ENCODE peak calls at places on chromosome 4, in nine cellular contexts. One of them, this sample, is unnamed.

GRCh38 chr4:38667005-38667771 is 3.2 kb downstream of the KLF3 start:
- DNase-seq in cardiac muscle cell: peak; percentile 79
- DNase-seq in thoracic aorta: peak; percentile 74
- DNase-seq in mesendoderm: peak; percentile 99
- DNase-seq in AG10803: peak; percentile 98
- DNase-seq in neural progenitor cell: peak; percentile 90
- DNase-seq in MG63: peak; percentile 82
- DNase-seq in adipocyte: peak; percentile 97
- DNase-seq in ovary: peak; percentile 84
- DNase-seq in this sample: peak; percentile 94

GRCh38 chr4:2276581-2277325 is 14.8 kb upstream of the MXD4 start:
- DNase-seq in neural progenitor cell: no peak
- DNase-seq in cardiac muscle cell: no peak
- DNase-seq in ovary: no peak
- DNase-seq in MG63: no peak
- DNase-seq in thoracic aorta: no peak
- DNase-seq in AG10803: no peak
- DNase-seq in mesendoderm: no peak
- DNase-seq in adipocyte: no peak
- DNase-seq in this sample: no peak

GRCh38 chr4:105840426-105841174 is 54.7 kb upstream of the NPNT start:
- DNase-seq in AG10803: no peak
- DNase-seq in neural progenitor cell: no peak
- DNase-seq in adipocyte: no peak
- DNase-seq in cardiac muscle cell: no peak
- DNase-seq in mesendoderm: peak; percentile 24
- DNase-seq in thoracic aorta: no peak
- DNase-seq in MG63: no peak
- DNase-seq in ovary: no peak
- DNase-seq in this sample: no peak

GRCh38 chr4:111813565-111814140 is 331.6 kb upstream of the FAM241A start:
- DNase-seq in ovary: no peak
- DNase-seq in MG63: no peak
- DNase-seq in neural progenitor cell: no peak
- DNase-seq in thoracic aorta: no peak
- DNase-seq in AG10803: no peak
- DNase-seq in adipocyte: no peak
- DNase-seq in cardiac muscle cell: peak; percentile 34
- DNase-seq in mesendoderm: no peak
- DNase-seq in this sample: no peak

GRCh38 chr4:148642907-148643306 is 200.7 kb upstream of the NR3C2 start:
- DNase-seq in mesendoderm: no peak
- DNase-seq in ovary: no peak
- DNase-seq in AG10803: no peak
- DNase-seq in thoracic aorta: no peak
- DNase-seq in MG63: no peak
- DNase-seq in neural progenitor cell: no peak
- DNase-seq in adipocyte: no peak
- DNase-seq in cardiac muscle cell: no peak
- DNase-seq in this sample: no peak

GRCh38 chr4:145352438-145353145 is 129.1 kb upstream of the SMAD1 start:
- DNase-seq in neural progenitor cell: no peak
- DNase-seq in mesendoderm: no peak
- DNase-seq in AG10803: no peak
- DNase-seq in adipocyte: no peak
- DNase-seq in MG63: peak; percentile 18
- DNase-seq in thoracic aorta: no peak
- DNase-seq in cardiac muscle cell: no peak
- DNase-seq in ovary: no peak
- DNase-seq in this sample: no peak

GRCh38 chr4:155807021-155807420 is 48.2 kb downstream of the GUCY1B1 start:
- DNase-seq in mesendoderm: no peak
- DNase-seq in neural progenitor cell: no peak
- DNase-seq in MG63: no peak
- DNase-seq in adipocyte: peak; percentile 66
- DNase-seq in AG10803: peak; percentile 93
- DNase-seq in cardiac muscle cell: no peak
- DNase-seq in ovary: no peak
- DNase-seq in thoracic aorta: no peak
- DNase-seq in this sample: no peak

GRCh38 chr4:147755567-147756295 is 23.8 kb downstream of the ARHGAP10 start:
- DNase-seq in neural progenitor cell: no peak
- DNase-seq in thoracic aorta: no peak
- DNase-seq in mesendoderm: no peak
- DNase-seq in AG10803: peak; percentile 61
- DNase-seq in MG63: peak; percentile 12
- DNase-seq in adipocyte: peak; percentile 38
- DNase-seq in cardiac muscle cell: no peak
- DNase-seq in ovary: peak; percentile 40
- DNase-seq in this sample: no peak

GRCh38 chr4:184170996-184171395 is 46.7 kb downstream of the ENPP6 start:
- DNase-seq in neural progenitor cell: peak; percentile 56
- DNase-seq in mesendoderm: peak; percentile 77
- DNase-seq in AG10803: peak; percentile 29
- DNase-seq in ovary: no peak
- DNase-seq in adipocyte: peak; percentile 33
- DNase-seq in cardiac muscle cell: peak; percentile 62
- DNase-seq in MG63: peak; percentile 96
- DNase-seq in thoracic aorta: no peak
- DNase-seq in this sample: no peak

GRCh38 chr4:184388106-184388505 is 86.2 kb downstream of the IRF2 start:
- DNase-seq in MG63: no peak
- DNase-seq in adipocyte: no peak
- DNase-seq in ovary: no peak
- DNase-seq in cardiac muscle cell: peak; percentile 56
- DNase-seq in mesendoderm: no peak
- DNase-seq in AG10803: no peak
- DNase-seq in neural progenitor cell: no peak
- DNase-seq in thoracic aorta: no peak
- DNase-seq in this sample: no peak

GRCh38 chr4:24174622-24175021 is 284.8 kb upstream of the PPARGC1A start:
- DNase-seq in cardiac muscle cell: no peak
- DNase-seq in thoracic aorta: no peak
- DNase-seq in mesendoderm: no peak
- DNase-seq in neural progenitor cell: no peak
- DNase-seq in ovary: no peak
- DNase-seq in adipocyte: no peak
- DNase-seq in MG63: no peak
- DNase-seq in AG10803: no peak
- DNase-seq in this sample: no peak

GRCh38 chr4:111198426-111198825 is 575.5 kb upstream of the PITX2 start:
- DNase-seq in ovary: no peak
- DNase-seq in cardiac muscle cell: no peak
- DNase-seq in adipocyte: no peak
- DNase-seq in mesendoderm: no peak
- DNase-seq in thoracic aorta: no peak
- DNase-seq in AG10803: no peak
- DNase-seq in neural progenitor cell: no peak
- DNase-seq in MG63: no peak
- DNase-seq in this sample: no peak

GRCh38 chr4:23930750-23931488 is 41.1 kb upstream of the PPARGC1A start:
- DNase-seq in adipocyte: no peak
- DNase-seq in ovary: no peak
- DNase-seq in neural progenitor cell: peak; percentile 10
- DNase-seq in mesendoderm: peak; percentile 11
- DNase-seq in cardiac muscle cell: peak; percentile 70
- DNase-seq in thoracic aorta: peak; percentile 3
- DNase-seq in MG63: no peak
- DNase-seq in AG10803: peak; percentile 17
- DNase-seq in this sample: peak; percentile 89

DNA sequence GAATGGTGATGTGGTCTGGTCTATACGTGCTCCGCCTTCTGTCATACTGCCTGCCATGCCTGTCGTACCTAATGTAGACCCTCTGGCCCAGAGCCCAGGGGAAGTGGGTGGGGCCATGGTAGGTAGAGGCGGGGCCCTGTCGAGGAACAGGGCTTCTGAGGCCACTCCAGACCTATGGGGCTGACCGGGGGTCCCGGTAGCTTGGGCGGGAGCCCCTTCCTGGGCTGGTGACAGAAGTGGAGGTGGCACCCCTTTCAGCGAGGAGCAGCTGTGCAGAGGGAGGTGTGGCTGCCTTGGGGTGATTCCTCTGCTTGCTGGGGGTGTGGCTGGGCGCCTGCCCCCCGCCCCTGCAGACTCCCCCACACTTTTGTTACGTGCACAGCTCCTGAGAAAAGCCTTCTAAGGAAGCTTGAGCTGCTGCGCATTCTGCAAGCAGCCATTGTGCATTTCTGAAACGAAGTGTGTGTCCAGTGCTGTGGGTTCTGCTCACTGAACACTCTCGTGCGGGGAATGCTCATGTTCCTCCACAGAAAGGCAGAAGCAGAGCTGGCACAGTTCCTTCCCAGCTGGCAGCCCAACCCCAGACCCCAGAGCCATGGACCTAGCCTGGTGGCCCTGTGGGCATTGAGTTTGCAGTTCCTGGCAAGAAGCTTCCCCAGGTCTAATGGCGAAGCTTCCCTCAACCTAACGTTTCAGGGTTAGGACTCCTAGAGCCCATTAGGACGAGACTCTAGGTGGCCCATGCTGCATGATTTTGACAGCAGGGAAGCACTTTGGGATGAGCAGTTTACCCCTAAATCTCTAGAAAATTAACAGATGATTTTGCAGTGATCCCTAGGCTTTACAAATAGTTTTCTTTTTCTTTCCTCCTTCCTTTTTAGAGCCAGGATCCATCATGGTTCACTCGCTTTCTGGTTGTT is 72.7 kb upstream of the HGFAC start:
- DNase-seq in cardiac muscle cell: no peak
- DNase-seq in neural progenitor cell: peak; percentile 40
- DNase-seq in ovary: no peak
- DNase-seq in AG10803: no peak
- DNase-seq in thoracic aorta: no peak
- DNase-seq in mesendoderm: peak; percentile 18
- DNase-seq in adipocyte: peak; percentile 1
- DNase-seq in MG63: no peak
- DNase-seq in this sample: peak; percentile 20
- H3K4me3 ChIP-seq in cardiac muscle cell: no peak overlapping the region
- H3K4me3 ChIP-seq in neural progenitor cell: peak overlapping the region; percentile 21
- H3K4me3 ChIP-seq in ovary: no peak overlapping the region
- H3K4me3 ChIP-seq in AG10803: peak overlapping the region; percentile 38
- H3K4me3 ChIP-seq in thoracic aorta: peak overlapping the region; percentile 69
- H3K4me3 ChIP-seq in mesendoderm: no peak overlapping the region
- H3K4me3 ChIP-seq in adipocyte: peak overlapping the region; percentile 76
- H3K4me3 ChIP-seq in MG63: peak overlapping the region; percentile 50
- H3K4me3 ChIP-seq in this sample: no peak overlapping the region

GRCh38 chr4:4869731-4870483 is 10.4 kb downstream of the MSX1 start:
- DNase-seq in neural progenitor cell: peak; percentile 74
- DNase-seq in cardiac muscle cell: peak; percentile 60
- DNase-seq in ovary: no peak
- DNase-seq in AG10803: no peak
- DNase-seq in adipocyte: no peak
- DNase-seq in thoracic aorta: no peak
- DNase-seq in MG63: no peak
- DNase-seq in mesendoderm: peak; percentile 81
- DNase-seq in this sample: no peak
- H3K4me3 ChIP-seq in neural progenitor cell: no peak overlapping the region
- H3K4me3 ChIP-seq in cardiac muscle cell: no peak overlapping the region
- H3K4me3 ChIP-seq in ovary: no peak overlapping the region
- H3K4me3 ChIP-seq in AG10803: peak overlapping the region; percentile 28
- H3K4me3 ChIP-seq in adipocyte: peak overlapping the region; percentile 26
- H3K4me3 ChIP-seq in thoracic aorta: no peak overlapping the region
- H3K4me3 ChIP-seq in MG63: no peak overlapping the region
- H3K4me3 ChIP-seq in mesendoderm: no peak overlapping the region
- H3K4me3 ChIP-seq in this sample: no peak overlapping the region

GRCh38 chr4:31020363-31020762 is 300.2 kb downstream of the PCDH7 start:
- DNase-seq in ovary: no peak
- DNase-seq in AG10803: no peak
- DNase-seq in MG63: no peak
- DNase-seq in cardiac muscle cell: no peak
- DNase-seq in thoracic aorta: no peak
- DNase-seq in neural progenitor cell: no peak
- DNase-seq in mesendoderm: no peak
- DNase-seq in adipocyte: no peak
- DNase-seq in this sample: no peak
- H3K4me3 ChIP-seq in ovary: no peak overlapping the region
- H3K4me3 ChIP-seq in AG10803: no peak overlapping the region
- H3K4me3 ChIP-seq in MG63: no peak overlapping the region
- H3K4me3 ChIP-seq in cardiac muscle cell: no peak overlapping the region
- H3K4me3 ChIP-seq in thoracic aorta: no peak overlapping the region
- H3K4me3 ChIP-seq in neural progenitor cell: no peak overlapping the region
- H3K4me3 ChIP-seq in mesendoderm: no peak overlapping the region
- H3K4me3 ChIP-seq in adipocyte: no peak overlapping the region
- H3K4me3 ChIP-seq in this sample: no peak overlapping the region

DNA sequence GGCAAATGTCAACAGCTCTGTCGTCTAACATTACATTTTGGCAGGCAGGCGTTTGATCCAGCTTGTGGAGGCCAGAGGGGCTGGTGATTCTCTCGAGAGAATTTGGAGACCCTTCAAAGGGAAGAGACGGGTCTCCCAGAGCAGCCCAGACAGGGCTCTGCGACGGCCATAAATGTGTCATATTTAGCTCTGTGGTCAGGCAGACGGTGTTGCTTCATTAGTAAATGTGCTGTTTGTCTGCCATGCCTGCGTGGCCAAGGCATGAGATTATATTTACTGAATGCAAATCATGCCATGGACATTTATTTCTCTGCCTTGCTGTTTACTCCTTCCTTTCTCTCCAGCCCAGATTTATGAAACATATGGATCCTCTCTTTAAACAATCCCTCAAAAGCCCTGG is 68.8 kb downstream of the SORCS2 start:
- DNase-seq in thoracic aorta: no peak
- DNase-seq in MG63: no peak
- DNase-seq in adipocyte: no peak
- DNase-seq in neural progenitor cell: no peak
- DNase-seq in cardiac muscle cell: peak; percentile 42
- DNase-seq in AG10803: peak; percentile 64
- DNase-seq in mesendoderm: no peak
- DNase-seq in ovary: no peak
- DNase-seq in this sample: no peak
- H3K4me3 ChIP-seq in thoracic aorta: no peak overlapping the region
- H3K4me3 ChIP-seq in MG63: no peak overlapping the region
- H3K4me3 ChIP-seq in adipocyte: no peak overlapping the region
- H3K4me3 ChIP-seq in neural progenitor cell: no peak overlapping the region
- H3K4me3 ChIP-seq in cardiac muscle cell: no peak overlapping the region
- H3K4me3 ChIP-seq in AG10803: no peak overlapping the region
- H3K4me3 ChIP-seq in mesendoderm: no peak overlapping the region
- H3K4me3 ChIP-seq in ovary: no peak overlapping the region
- H3K4me3 ChIP-seq in this sample: no peak overlapping the region

GRCh38 chr4:47419296-47419695 is 44.2 kb downstream of the COMMD8 start:
- DNase-seq in ovary: no peak
- DNase-seq in neural progenitor cell: no peak
- DNase-seq in mesendoderm: no peak
- DNase-seq in adipocyte: no peak
- DNase-seq in cardiac muscle cell: no peak
- DNase-seq in MG63: no peak
- DNase-seq in thoracic aorta: no peak
- DNase-seq in AG10803: no peak
- DNase-seq in this sample: no peak
- H3K4me3 ChIP-seq in ovary: no peak overlapping the region
- H3K4me3 ChIP-seq in neural progenitor cell: no peak overlapping the region
- H3K4me3 ChIP-seq in mesendoderm: no peak overlapping the region
- H3K4me3 ChIP-seq in adipocyte: no peak overlapping the region
- H3K4me3 ChIP-seq in cardiac muscle cell: no peak overlapping the region
- H3K4me3 ChIP-seq in MG63: no peak overlapping the region
- H3K4me3 ChIP-seq in thoracic aorta: no peak overlapping the region
- H3K4me3 ChIP-seq in AG10803: no peak overlapping the region
- H3K4me3 ChIP-seq in this sample: no peak overlapping the region